ENCODE peak calls at places on chromosomes 2 and 18, in ten cellular contexts. O is left ventricle myocardium inferior, Z is GM10248, Q is Calu3, C is glutamatergic neuron, V is HFF-Myc, H is WTC11, J is HL-60, U is omental fat pad, B is esophagus squamous epithelium. K is an unnamed sample.
A peak's percentile ranks its signal among the peaks of the same experiment; 100 is the strongest.

GRCh38 chr2:109715302-109715937 is 78.7 kb upstream of the RGPD5 start:
- DNase-seq in O (no peak), Z (no peak), Q (peak; percentile 45), C (no peak), V (no peak), H (peak; percentile 25), J (no peak), U (no peak), B (no peak), K (no peak)

GRCh38 chr2:135063210-135063609 is 11.1 kb downstream of the RAB3GAP1 start:
- DNase-seq in O (no peak), Z (no peak), Q (no peak), C (no peak), V (no peak), H (no peak), J (no peak), U (no peak), B (no peak), K (no peak)

GRCh38 chr2:18991177-18992168 is 366.9 kb downstream of the OSR1 start:
- DNase-seq in O (peak; percentile 31), Z (no peak), Q (peak; percentile 80), C (no peak), V (no peak), H (no peak), J (no peak), U (peak; percentile 24), B (no peak), K (peak; percentile 75)

GRCh38 chr2:12705742-12706141 is 11.0 kb upstream of the TRIB2 start:
- DNase-seq in O (no peak), Z (no peak), Q (no peak), C (no peak), V (no peak), H (no peak), J (no peak), U (no peak), B (no peak), K (no peak)

GRCh38 chr2:159035790-159036411 is 67.5 kb downstream of the TANC1 start:
- DNase-seq in O (no peak), Z (peak; percentile 19), Q (peak; percentile 55), C (no peak), V (no peak), H (peak; percentile 54), J (no peak), U (no peak), B (no peak), K (no peak)

GRCh38 chr2:218224206-218224605 is 7.2 kb downstream of the ARPC2 start:
- DNase-seq in O (no peak), Z (no peak), Q (no peak), C (no peak), V (no peak), H (no peak), J (no peak), U (no peak), B (no peak), K (no peak)

GRCh38 chr2:216830346-216830745 is 29.5 kb downstream of the TNP1 start:
- DNase-seq in O (no peak), Z (no peak), Q (no peak), C (no peak), V (no peak), H (no peak), J (no peak), U (no peak), B (no peak), K (no peak)

GRCh38 chr2:15943914-15944313 is 3.6 kb downstream of the MYCN start:
- DNase-seq in O (no peak), Z (no peak), Q (no peak), C (no peak), V (no peak), H (no peak), J (no peak), U (no peak), B (no peak), K (no peak)

GRCh38 chr2:234826676-234827075 is 125.1 kb upstream of the SH3BP4 start:
- DNase-seq in O (no peak), Z (no peak), Q (no peak), C (no peak), V (no peak), H (no peak), J (no peak), U (no peak), B (no peak), K (no peak)

GRCh38 chr2:16537347-16537746 is 128.3 kb downstream of the CYRIA start:
- DNase-seq in O (no peak), Z (no peak), Q (peak; percentile 22), C (no peak), V (no peak), H (no peak), J (no peak), U (no peak), B (no peak), K (peak; percentile 8)

GRCh38 chr2:20198796-20199361 is 26.1 kb downstream of the SDC1 start:
- DNase-seq in O (no peak), Z (no peak), Q (no peak), C (no peak), V (no peak), H (no peak), J (no peak), U (no peak), B (no peak), K (no peak)

GRCh38 chr18:76495435-76496199 is 575 bp upstream of the ZNF516 start:
- DNase-seq in O (no peak), Z (no peak), Q (peak; percentile 29), C (peak; percentile 65), V (no peak), H (peak; percentile 66), J (peak; percentile 68), U (no peak), B (no peak), K (no peak)

GRCh38 chr18:75009296-75009695 is 199.6 kb downstream of the PTGR3 start:
- DNase-seq in O (no peak), Z (no peak), Q (no peak), C (no peak), V (no peak), H (no peak), J (no peak), U (no peak), B (no peak), K (no peak)

GRCh38 chr2:226185613-226186211 is 613.9 kb downstream of the IRS1 start:
- DNase-seq in O (no peak), Z (no peak), Q (peak; percentile 37), C (no peak), V (peak; percentile 91), H (no peak), J (no peak), U (no peak), B (no peak), K (peak; percentile 42)

GRCh38 chr2:172307800-172308199 is 119.6 kb upstream of the ITGA6 start:
- DNase-seq in O (peak; percentile 36), Z (no peak), Q (peak; percentile 31), C (no peak), V (no peak), H (no peak), J (no peak), U (no peak), B (no peak), K (no peak)

GRCh38 chr2:30219886-30220478 is 11.4 kb upstream of the LBH start:
- DNase-seq in O (no peak), Z (no peak), Q (no peak), C (no peak), V (no peak), H (no peak), J (no peak), U (no peak), B (no peak), K (no peak)

GRCh38 chr2:68828887-68829708 is 42.1 kb downstream of the BMP10 start:
- DNase-seq in O (peak; percentile 94), Z (no peak), Q (peak; percentile 85), C (peak; percentile 63), V (peak; percentile 95), H (no peak), J (peak; percentile 96), U (peak; percentile 96), B (peak; percentile 64), K (peak; percentile 87)

GRCh38 chr2:127416486-127417001 is 1.7 kb upstream of the PROC start:
- DNase-seq in O (no peak), Z (no peak), Q (no peak), C (no peak), V (no peak), H (no peak), J (no peak), U (no peak), B (no peak), K (no peak)

GRCh38 chr18:59912007-59912550 is 12.3 kb downstream of the PMAIP1 start:
- DNase-seq in O (no peak), Z (no peak), Q (no peak), C (no peak), V (no peak), H (no peak), J (no peak), U (no peak), B (no peak), K (no peak)

GRCh38 chr2:64625352-64626145 is 28.2 kb downstream of the SERTAD2 start:
- DNase-seq in O (no peak), Z (peak; percentile 35), Q (no peak), C (no peak), V (no peak), H (peak; percentile 44), J (no peak), U (no peak), B (no peak), K (no peak)
- TF ChIP-seq CTCF in O (no peak), Z (no peak), Q (no peak), C (no peak), V (no peak), H (no peak), J (no peak), U (no peak), B (no peak), K (no peak)

GRCh38 chr2:71277536-71278103 is 50.7 kb upstream of the PAIP2B start:
- DNase-seq in O (peak; percentile 72), Z (peak; percentile 28), Q (peak; percentile 71), C (peak; percentile 81), V (no peak), H (peak; percentile 77), J (peak; percentile 27), U (no peak), B (no peak), K (no peak)
- TF ChIP-seq CTCF in O (peak; percentile 70), Z (peak; percentile 13), Q (peak; percentile 46), C (peak; percentile 47), V (peak; percentile 15), H (no peak), J (no peak), U (no peak), B (no peak), K (peak; percentile 44)

DNA sequence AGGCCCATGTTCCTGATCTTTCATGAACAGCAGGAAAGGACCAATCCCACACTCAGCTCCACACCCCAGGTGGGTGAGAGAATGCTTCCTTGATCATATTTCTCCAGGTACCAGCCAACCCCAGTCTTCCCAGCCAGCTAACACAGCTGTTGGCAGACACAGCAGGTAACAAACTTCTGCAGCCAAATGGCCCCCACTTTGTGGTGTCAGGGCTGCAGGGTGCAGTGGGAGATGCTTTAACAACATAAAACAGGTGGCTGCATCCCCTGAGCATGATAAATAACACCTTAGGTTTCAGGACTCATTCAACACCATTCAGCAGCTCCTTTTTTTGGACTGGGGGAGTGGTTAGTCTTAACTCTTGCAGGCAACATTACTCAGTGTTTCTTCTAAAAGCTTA is 76.7 kb upstream of the ACAA2 start:
- DNase-seq in O (no peak), Z (no peak), Q (no peak), C (no peak), V (no peak), H (no peak), J (no peak), U (no peak), B (no peak), K (no peak)
- TF ChIP-seq CTCF in O (no peak), Z (no peak), Q (no peak), C (no peak), V (no peak), H (no peak), J (no peak), U (no peak), B (no peak), K (no peak)

GRCh38 chr2:85018049-85018447 is 47.1 kb downstream of the KCMF1 start:
- DNase-seq in O (no peak), Z (no peak), Q (no peak), C (no peak), V (no peak), H (no peak), J (no peak), U (no peak), B (no peak), K (no peak)
- TF ChIP-seq CTCF in O (no peak), Z (no peak), Q (no peak), C (no peak), V (no peak), H (no peak), J (no peak), U (no peak), B (no peak), K (no peak)